ENCODE peak calls at places on chromosomes 2 and 18, in six cellular contexts. R is prostate gland, H is OCI-LY7, M is K562, G is GM23338, W is neural progenitor cell. E is an unnamed sample.

GRCh38 chr2:64837116-64837704 is 152.0 kb upstream of the SLC1A4 start:
- DNase-seq in G (no peak), R (no peak), M (no peak), W (no peak), H (no peak), E (no peak)

GRCh38 chr18:2390158-2390557 is 181.1 kb downstream of the METTL4 start:
- DNase-seq in R (no peak), W (no peak), H (no peak), G (no peak), M (no peak), E (no peak)

GRCh38 chr2:65061910-65062339 is 5.7 kb downstream of the CEP68 start:
- DNase-seq in H (no peak), W (no peak), R (peak; percentile 75), M (no peak), G (no peak), E (peak; percentile 94)

GRCh38 chr2:78861546-78861945 is 164.0 kb upstream of the REG3G start:
- DNase-seq in M (peak; percentile 23), W (peak; percentile 42), G (peak; percentile 74), H (peak; percentile 31), R (no peak), E (peak; percentile 42)

GRCh38 chr2:25586726-25587144 is 86.6 kb downstream of the DTNB start:
- DNase-seq in W (peak; percentile 12), G (peak; percentile 26), R (no peak), M (no peak), H (no peak), E (no peak)

GRCh38 chr2:11583203-11583752 is 49.4 kb downstream of the GREB1 start:
- DNase-seq in M (no peak), W (peak; percentile 65), G (peak; percentile 51), H (no peak), R (no peak), E (peak; percentile 42)

GRCh38 chr2:46856336-46856735 is 59.3 kb downstream of the MCFD2 start:
- DNase-seq in R (no peak), G (no peak), H (no peak), W (no peak), M (no peak), E (no peak)

GRCh38 chr2:158656492-158657190 is 138.5 kb upstream of the DAPL1 start:
- DNase-seq in R (no peak), W (no peak), H (no peak), G (no peak), M (no peak), E (no peak)

GRCh38 chr2:118031566-118031965 is 17.7 kb upstream of the CCDC93 start:
- DNase-seq in M (no peak), G (no peak), H (peak; percentile 58), R (no peak), W (no peak), E (no peak)

GRCh38 chr2:41337956-41338355 is 709.9 kb upstream of the PKDCC start:
- DNase-seq in W (no peak), G (peak; percentile 64), H (no peak), M (no peak), R (no peak), E (no peak)

GRCh38 chr2:45874324-45874723 is 222.8 kb downstream of the PRKCE start:
- DNase-seq in G (no peak), W (no peak), H (no peak), R (peak; percentile 49), M (no peak), E (peak; percentile 96)

GRCh38 chr2:98730053-98730850 is 680 bp downstream of the MGAT4A start:
- DNase-seq in M (no peak), H (peak; percentile 74), R (peak; percentile 68), W (peak; percentile 58), G (peak; percentile 38), E (peak; percentile 80)

GRCh38 chr2:180847073-180847472 is 133.3 kb upstream of the UBE2E3 start:
- DNase-seq in M (no peak), G (no peak), W (no peak), R (no peak), H (no peak), E (no peak)
- TF ChIP-seq CTCF in M (no peak), G (no peak), W (peak; percentile 12), R (no peak), H (peak; percentile 13), E (no peak)

DNA sequence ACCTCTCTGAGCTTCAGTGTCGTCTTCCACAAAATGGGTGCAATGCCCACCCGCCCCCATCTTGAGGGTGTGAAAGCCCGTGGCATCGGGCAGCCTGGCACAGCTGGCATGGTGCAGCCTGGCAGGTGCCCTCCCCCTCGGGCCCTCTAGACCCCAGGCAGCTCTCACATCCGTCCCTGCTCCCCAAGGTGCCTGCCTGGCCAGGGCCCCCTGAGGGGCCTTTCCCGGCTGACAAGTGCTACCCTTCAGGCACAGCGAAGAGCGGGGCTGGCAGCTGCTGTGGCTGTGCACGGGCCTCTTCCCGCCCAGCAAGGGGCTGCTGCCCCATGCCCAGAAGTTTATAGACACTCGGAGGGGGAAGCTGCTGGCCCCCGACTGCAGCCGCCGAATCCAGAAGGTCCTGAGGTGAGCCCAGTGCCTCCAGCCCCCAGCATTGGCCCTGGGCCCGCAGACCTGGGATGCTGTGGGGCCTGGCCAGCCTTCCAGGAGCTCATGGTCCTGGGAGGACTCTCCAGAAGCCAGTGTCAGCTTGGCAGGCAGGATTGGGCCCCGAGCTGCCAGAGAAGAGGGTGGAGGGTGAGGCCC is 13.9 kb upstream of the GPR17 start:
- DNase-seq in R (no peak), G (no peak), M (no peak), H (no peak), W (no peak), E (no peak)
- H3K4me1 ChIP-seq in R (no peaks in the 10 kb centered on the region), G (peaks cover under 1% of the 10 kb centered on the region), M (peaks cover 62% of the 10 kb centered on the region), H (no peaks in the 10 kb centered on the region), W (no peaks in the 10 kb centered on the region), E (no peaks in the 10 kb centered on the region)

GRCh38 chr2:196131384-196131861 is 40.0 kb downstream of the STK17B start:
- DNase-seq in M (peak; percentile 42), W (peak; percentile 24), G (peak; percentile 81), R (peak; percentile 26), H (peak; percentile 86), E (no peak)
- TF ChIP-seq CTCF in M (peak; percentile 71), W (peak; percentile 47), G (peak; percentile 75), R (peak; percentile 32), H (peak; percentile 92), E (no peak)

GRCh38 chr2:63667132-63667531 is 78.4 kb downstream of the MDH1 start:
- DNase-seq in H (no peak), M (no peak), W (no peak), R (no peak), G (no peak), E (no peak)

GRCh38 chr2:63669596-63669995 is 80.8 kb downstream of the MDH1 start:
- DNase-seq in R (no peak), W (no peak), M (no peak), G (no peak), H (no peak), E (no peak)

GRCh38 chr2:63668000-63668399 is 79.2 kb downstream of the MDH1 start:
- DNase-seq in H (no peak), R (no peak), M (no peak), G (peak; percentile 8), W (no peak), E (no peak)

GRCh38 chr2:63665806-63666205 is 77.0 kb downstream of the MDH1 start:
- DNase-seq in G (no peak), R (no peak), W (no peak), M (no peak), H (no peak), E (no peak)

GRCh38 chr2:63668464-63668863 is 79.7 kb downstream of the MDH1 start:
- DNase-seq in G (peak; percentile 17), M (no peak), R (no peak), H (no peak), W (no peak), E (no peak)
- H3K4me1 ChIP-seq in G (peaks cover 28% of the 10 kb centered on the region), M (no peaks in the 10 kb centered on the region), R (no peaks in the 10 kb centered on the region), H (no peaks in the 10 kb centered on the region), W (peaks cover 7% of the 10 kb centered on the region), E (no peaks in the 10 kb centered on the region)

GRCh38 chr2:60839126-60839813 is 42.1 kb upstream of the REL start:
- DNase-seq in M (no peak), W (peak; percentile 16), H (peak; percentile 88), G (peak; percentile 74), R (no peak), E (no peak)
- TF ChIP-seq CTCF in M (no peak), W (no peak), H (peak; percentile 76), G (no peak), R (no peak), E (no peak)

GRCh38 chr2:40103163-40103562 is 324.1 kb upstream of the THUMPD2 start:
- DNase-seq in R (no peak), M (no peak), G (peak; percentile 6), H (no peak), W (peak; percentile 20), E (no peak)
- H3K4me1 ChIP-seq in R (no peaks in the 10 kb centered on the region), M (no peaks in the 10 kb centered on the region), G (peaks cover 7% of the 10 kb centered on the region), H (peaks cover 29% of the 10 kb centered on the region), W (peaks cover 38% of the 10 kb centered on the region), E (no peaks in the 10 kb centered on the region)

DNA sequence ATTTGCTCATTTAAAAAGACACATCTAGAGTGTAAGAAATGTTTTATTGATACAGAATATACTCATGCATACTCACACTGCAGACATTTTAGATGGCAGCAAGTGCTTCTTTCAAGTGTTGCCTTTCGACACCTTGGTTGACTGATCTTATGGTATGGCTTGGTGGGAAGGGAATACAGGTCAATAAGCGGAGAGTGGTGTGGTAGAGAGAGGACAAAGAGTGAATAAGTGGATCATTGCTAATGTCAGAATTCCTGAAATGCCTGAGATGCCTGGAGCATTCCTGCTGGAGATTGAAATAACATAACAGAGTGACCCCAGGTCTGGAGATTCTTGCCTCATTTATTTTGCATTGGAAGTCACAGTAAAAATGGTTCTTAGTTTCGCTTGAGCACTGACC is 76.7 kb downstream of the RND3 start:
- DNase-seq in H (no peak), M (no peak), R (no peak), W (peak; percentile 63), G (peak; percentile 90), E (no peak)
- TF ChIP-seq CTCF in H (no peak), M (no peak), R (no peak), W (no peak), G (no peak), E (no peak)

GRCh38 chr2:48414640-48414979 is 115.3 kb upstream of the STON1 start:
- DNase-seq in W (no peak), M (no peak), H (no peak), R (no peak), G (no peak), E (no peak)
- H3K4me1 ChIP-seq in W (peaks cover 21% of the 10 kb centered on the region), M (peaks cover 7% of the 10 kb centered on the region), H (no peaks in the 10 kb centered on the region), R (no peaks in the 10 kb centered on the region), G (peaks cover 12% of the 10 kb centered on the region), E (no peaks in the 10 kb centered on the region)

E was measured in body of pancreas.